ENCODE peak calls at places on chromosome 22, in six cellular contexts. One of them, this sample, is unnamed.

GRCh38 chr22:46641829-46642266 is 21.7 kb downstream of the GRAMD4 start:
- DNase-seq in OCI-LY7: no peak
- DNase-seq in esophagus squamous epithelium: no peak
- DNase-seq in IMR-90: peak; percentile 36
- DNase-seq in neural progenitor cell: no peak
- DNase-seq in hepatocyte: no peak
- DNase-seq in this sample: no peak

GRCh38 chr22:42418811-42419243 is 13.4 kb downstream of the NFAM1 start:
- DNase-seq in IMR-90: no peak
- DNase-seq in neural progenitor cell: no peak
- DNase-seq in OCI-LY7: no peak
- DNase-seq in hepatocyte: no peak
- DNase-seq in esophagus squamous epithelium: no peak
- DNase-seq in this sample: no peak

GRCh38 chr22:42270178-42270511 is 308 bp downstream of the TCF20 start:
- DNase-seq in OCI-LY7: no peak
- DNase-seq in esophagus squamous epithelium: no peak
- DNase-seq in neural progenitor cell: no peak
- DNase-seq in hepatocyte: no peak
- DNase-seq in IMR-90: no peak
- DNase-seq in this sample: peak; percentile 26

GRCh38 chr22:20237480-20238440 is 30.4 kb downstream of the RTN4R start:
- DNase-seq in neural progenitor cell: no peak
- DNase-seq in OCI-LY7: no peak
- DNase-seq in IMR-90: no peak
- DNase-seq in hepatocyte: no peak
- DNase-seq in esophagus squamous epithelium: no peak
- DNase-seq in this sample: no peak

GRCh38 chr22:35355744-35356420 is 25.0 kb upstream of the HMOX1 start:
- DNase-seq in esophagus squamous epithelium: no peak
- DNase-seq in IMR-90: peak; percentile 23
- DNase-seq in OCI-LY7: no peak
- DNase-seq in neural progenitor cell: no peak
- DNase-seq in hepatocyte: no peak
- DNase-seq in this sample: no peak

GRCh38 chr22:47047321-47048122 is 285.1 kb downstream of the TBC1D22A start:
- DNase-seq in IMR-90: no peak
- DNase-seq in hepatocyte: no peak
- DNase-seq in OCI-LY7: no peak
- DNase-seq in neural progenitor cell: no peak
- DNase-seq in esophagus squamous epithelium: no peak
- DNase-seq in this sample: no peak

GRCh38 chr22:48980409-48980808 is 847.3 kb downstream of the BRD1 start:
- DNase-seq in OCI-LY7: no peak
- DNase-seq in neural progenitor cell: no peak
- DNase-seq in IMR-90: no peak
- DNase-seq in esophagus squamous epithelium: no peak
- DNase-seq in hepatocyte: no peak
- DNase-seq in this sample: no peak

GRCh38 chr22:25896098-25896497 is 154.1 kb downstream of the MYO18B start:
- DNase-seq in IMR-90: no peak
- DNase-seq in hepatocyte: peak; percentile 13
- DNase-seq in esophagus squamous epithelium: no peak
- DNase-seq in neural progenitor cell: peak; percentile 16
- DNase-seq in OCI-LY7: peak; percentile 10
- DNase-seq in this sample: no peak

DNA sequence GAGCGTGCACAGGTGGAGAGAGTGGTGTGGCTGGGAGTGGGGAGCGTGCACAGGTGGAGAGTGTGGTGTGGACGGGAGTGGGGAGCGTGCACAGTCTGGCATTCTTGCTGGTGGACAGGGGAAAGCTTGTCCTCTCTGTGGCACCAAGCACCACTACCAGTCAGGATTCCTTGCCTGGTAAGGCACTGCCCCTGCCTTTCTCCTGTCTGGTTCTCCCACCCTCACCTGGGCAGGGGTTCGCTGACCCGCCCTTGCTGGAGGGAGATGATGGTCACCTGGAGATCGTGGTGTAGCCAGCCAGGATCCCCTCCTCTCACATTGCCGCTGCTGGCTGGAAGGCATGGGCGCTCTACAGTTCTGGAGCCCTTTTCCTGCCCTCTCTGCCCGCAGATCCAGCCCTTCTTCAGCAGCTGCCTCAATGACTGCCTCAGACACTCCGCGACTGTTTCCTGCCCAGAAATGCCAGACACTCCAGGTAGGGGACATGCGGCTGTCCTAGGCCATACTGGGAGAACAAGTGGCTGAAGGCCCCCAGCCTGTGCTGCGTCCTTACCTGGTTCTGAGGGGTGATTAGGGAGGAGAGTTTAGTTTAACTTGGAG is 16.7 kb downstream of the TMEM121B start:
- DNase-seq in hepatocyte: no peak
- DNase-seq in esophagus squamous epithelium: no peak
- DNase-seq in OCI-LY7: no peak
- DNase-seq in IMR-90: no peak
- DNase-seq in neural progenitor cell: no peak
- DNase-seq in this sample: no peak
- H3K27ac ChIP-seq in hepatocyte: no peak overlapping the region
- H3K27ac ChIP-seq in esophagus squamous epithelium: no peak overlapping the region
- H3K27ac ChIP-seq in OCI-LY7: no peak overlapping the region
- H3K27ac ChIP-seq in IMR-90: no peak overlapping the region
- H3K27ac ChIP-seq in neural progenitor cell: no peak overlapping the region
- H3K27ac ChIP-seq in this sample: no peak overlapping the region

GRCh38 chr22:39532215-39533071 is at the start of gene RPS19BP1:
- DNase-seq in IMR-90: peak; percentile 99
- DNase-seq in neural progenitor cell: peak; percentile 99
- DNase-seq in hepatocyte: peak; percentile 100
- DNase-seq in OCI-LY7: peak; percentile 100
- DNase-seq in esophagus squamous epithelium: peak; percentile 97
- DNase-seq in this sample: peak; percentile 93
- TF ChIP-seq CTCF in IMR-90: no peak
- TF ChIP-seq CTCF in neural progenitor cell: no peak
- TF ChIP-seq CTCF in hepatocyte: no peak
- TF ChIP-seq CTCF in OCI-LY7: no peak
- TF ChIP-seq CTCF in esophagus squamous epithelium: no peak
- TF ChIP-seq CTCF in this sample: no peak

GRCh38 chr22:28799834-28800307 is 498 bp downstream of the XBP1 start:
- DNase-seq in hepatocyte: peak; percentile 77
- DNase-seq in neural progenitor cell: peak; percentile 76
- DNase-seq in esophagus squamous epithelium: no peak
- DNase-seq in OCI-LY7: peak; percentile 24
- DNase-seq in IMR-90: peak; percentile 54
- DNase-seq in this sample: peak; percentile 41

GRCh38 chr22:28799125-28799833 is 1.1 kb downstream of the XBP1 start:
- DNase-seq in neural progenitor cell: peak; percentile 32
- DNase-seq in OCI-LY7: peak; percentile 27
- DNase-seq in esophagus squamous epithelium: no peak
- DNase-seq in IMR-90: peak; percentile 96
- DNase-seq in hepatocyte: peak; percentile 86
- DNase-seq in this sample: peak; percentile 81

GRCh38 chr22:28801845-28802594 is 1.7 kb upstream of the XBP1 start:
- DNase-seq in neural progenitor cell: no peak
- DNase-seq in IMR-90: no peak
- DNase-seq in esophagus squamous epithelium: no peak
- DNase-seq in OCI-LY7: peak; percentile 54
- DNase-seq in hepatocyte: no peak
- DNase-seq in this sample: no peak

GRCh38 chr22:28800308-28801041 is at the start of gene XBP1:
- DNase-seq in esophagus squamous epithelium: peak; percentile 58
- DNase-seq in IMR-90: peak; percentile 93
- DNase-seq in hepatocyte: peak; percentile 98
- DNase-seq in OCI-LY7: peak; percentile 89
- DNase-seq in neural progenitor cell: peak; percentile 98
- DNase-seq in this sample: peak; percentile 98

DNA sequence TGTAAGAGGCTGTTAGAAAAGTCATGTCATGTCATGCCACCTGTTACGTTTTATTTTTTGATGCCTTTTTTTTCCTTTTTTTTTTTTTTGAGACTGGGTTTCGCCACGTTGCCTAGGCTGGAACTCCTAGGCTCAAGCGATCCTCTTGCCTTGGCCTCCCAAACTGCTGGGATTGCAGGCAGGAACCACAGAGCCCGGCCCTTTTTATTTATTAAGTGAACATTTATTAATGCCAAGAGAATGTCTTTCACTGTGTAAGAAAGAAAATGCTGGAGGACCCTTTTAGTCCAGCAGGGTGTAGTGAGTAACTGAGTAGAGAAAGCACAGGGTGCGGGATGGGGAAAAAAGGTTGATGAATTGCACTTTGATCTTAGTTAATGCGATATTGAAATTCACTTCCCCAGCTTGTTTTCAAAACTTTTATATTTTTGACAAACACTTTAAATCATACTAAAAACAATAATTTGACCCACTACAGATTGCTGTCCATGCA is 2.3 kb upstream of the XBP1 start:
- DNase-seq in neural progenitor cell: no peak
- DNase-seq in hepatocyte: no peak
- DNase-seq in IMR-90: no peak
- DNase-seq in OCI-LY7: peak; percentile 35
- DNase-seq in esophagus squamous epithelium: no peak
- DNase-seq in this sample: no peak
- H3K27ac ChIP-seq in neural progenitor cell: no peak overlapping the region
- H3K27ac ChIP-seq in hepatocyte: peak overlapping the region; percentile 100
- H3K27ac ChIP-seq in IMR-90: no peak overlapping the region
- H3K27ac ChIP-seq in OCI-LY7: no peak overlapping the region
- H3K27ac ChIP-seq in esophagus squamous epithelium: peak overlapping the region; percentile 100
- H3K27ac ChIP-seq in this sample: peak overlapping the region; percentile 45

GRCh38 chr22:31150615-31151014 is 9.4 kb upstream of the RNF185 start:
- DNase-seq in neural progenitor cell: no peak
- DNase-seq in OCI-LY7: no peak
- DNase-seq in esophagus squamous epithelium: no peak
- DNase-seq in hepatocyte: no peak
- DNase-seq in IMR-90: no peak
- DNase-seq in this sample: no peak
- TF ChIP-seq CTCF in neural progenitor cell: peak; percentile 44
- TF ChIP-seq CTCF in OCI-LY7: peak; percentile 64
- TF ChIP-seq CTCF in esophagus squamous epithelium: no peak
- TF ChIP-seq CTCF in hepatocyte: peak; percentile 36
- TF ChIP-seq CTCF in IMR-90: peak; percentile 28
- TF ChIP-seq CTCF in this sample: no peak

DNA sequence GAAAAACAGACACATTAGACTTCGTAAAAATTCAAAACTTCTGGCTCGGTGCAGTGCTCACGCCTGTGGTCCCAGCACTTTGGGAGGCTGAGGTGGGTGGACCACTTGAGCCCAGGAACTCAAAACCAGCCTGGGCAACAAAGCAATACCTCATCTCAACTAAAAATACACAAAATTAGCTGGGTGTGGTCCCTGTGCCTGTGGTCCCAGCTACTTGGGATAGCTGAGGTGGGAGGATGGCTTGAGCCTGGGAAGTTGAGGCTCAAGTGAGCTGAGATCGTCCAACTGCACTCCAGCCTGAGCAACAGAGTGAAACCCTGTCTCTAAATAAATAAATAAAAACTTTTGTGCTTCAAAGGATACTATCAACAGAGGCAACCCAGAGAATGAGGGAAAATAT is 23.7 kb downstream of the YPEL1 start:
- DNase-seq in neural progenitor cell: no peak
- DNase-seq in esophagus squamous epithelium: no peak
- DNase-seq in OCI-LY7: no peak
- DNase-seq in hepatocyte: no peak
- DNase-seq in IMR-90: no peak
- DNase-seq in this sample: no peak
- H3K27ac ChIP-seq in neural progenitor cell: no peak overlapping the region
- H3K27ac ChIP-seq in esophagus squamous epithelium: no peak overlapping the region
- H3K27ac ChIP-seq in OCI-LY7: no peak overlapping the region
- H3K27ac ChIP-seq in hepatocyte: no peak overlapping the region
- H3K27ac ChIP-seq in IMR-90: no peak overlapping the region
- H3K27ac ChIP-seq in this sample: no peak overlapping the region

GRCh38 chr22:24809331-24809730 is 3.3 kb downstream of the SGSM1 start:
- DNase-seq in IMR-90: no peak
- DNase-seq in hepatocyte: no peak
- DNase-seq in neural progenitor cell: no peak
- DNase-seq in OCI-LY7: no peak
- DNase-seq in esophagus squamous epithelium: no peak
- DNase-seq in this sample: no peak

GRCh38 chr22:24806663-24807001 is 621 bp downstream of the SGSM1 start:
- DNase-seq in IMR-90: no peak
- DNase-seq in esophagus squamous epithelium: no peak
- DNase-seq in hepatocyte: peak; percentile 34
- DNase-seq in neural progenitor cell: peak; percentile 24
- DNase-seq in OCI-LY7: no peak
- DNase-seq in this sample: no peak

GRCh38 chr22:24803064-24803542 is 2.9 kb upstream of the SGSM1 start:
- DNase-seq in esophagus squamous epithelium: no peak
- DNase-seq in neural progenitor cell: peak; percentile 79
- DNase-seq in hepatocyte: peak; percentile 72
- DNase-seq in OCI-LY7: peak; percentile 36
- DNase-seq in IMR-90: peak; percentile 12
- DNase-seq in this sample: peak; percentile 37

GRCh38 chr22:24807284-24807950 is 1.4 kb downstream of the SGSM1 start:
- DNase-seq in IMR-90: no peak
- DNase-seq in OCI-LY7: no peak
- DNase-seq in neural progenitor cell: peak; percentile 38
- DNase-seq in esophagus squamous epithelium: no peak
- DNase-seq in hepatocyte: peak; percentile 47
- DNase-seq in this sample: no peak

DNA sequence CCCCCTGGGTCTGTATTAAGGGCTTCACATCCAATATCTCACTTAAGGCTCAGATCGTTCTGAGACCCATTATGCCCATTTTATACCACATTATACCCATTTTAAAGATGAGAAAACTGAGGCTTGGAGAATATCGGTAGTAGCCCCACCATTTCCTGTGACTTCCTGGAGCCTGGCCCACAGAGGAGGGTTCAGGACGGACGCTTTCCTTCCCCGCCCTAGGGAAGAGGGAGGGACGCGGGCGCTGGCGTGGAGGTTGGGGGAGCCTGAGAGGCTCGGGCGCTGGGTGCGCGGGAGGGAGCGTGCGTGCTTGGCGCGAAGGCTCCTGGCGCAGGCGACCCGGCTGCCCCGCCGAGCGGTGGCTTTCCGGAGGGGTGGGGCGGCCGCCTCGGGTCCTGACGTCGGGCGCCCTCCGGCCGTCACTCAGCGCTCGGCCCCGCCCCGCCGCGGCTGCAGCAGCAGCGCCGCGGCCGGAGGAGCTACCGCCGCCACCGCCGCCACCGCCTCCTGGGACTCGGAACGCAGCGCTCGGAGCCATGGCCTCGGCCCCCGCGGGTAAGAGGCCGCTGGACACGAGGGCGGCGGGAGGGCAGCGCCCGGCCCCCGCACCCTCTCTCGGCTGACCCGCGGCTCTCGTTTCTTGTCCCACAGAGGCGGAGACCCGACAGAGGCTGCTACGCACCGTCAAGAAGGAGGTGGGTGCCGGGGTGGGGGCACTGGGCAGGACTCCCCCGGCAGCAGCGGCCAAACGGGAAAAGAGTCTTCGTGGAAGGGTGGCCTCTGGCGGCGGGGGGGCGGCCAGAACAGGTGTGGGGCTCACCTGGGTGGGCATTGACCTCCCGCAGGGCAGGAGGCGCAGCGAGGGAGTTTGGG is at the start of gene SGSM1:
- DNase-seq in OCI-LY7: no peak
- DNase-seq in IMR-90: peak; percentile 27
- DNase-seq in neural progenitor cell: peak; percentile 96
- DNase-seq in esophagus squamous epithelium: no peak
- DNase-seq in hepatocyte: peak; percentile 94
- DNase-seq in this sample: peak; percentile 67
- TF ChIP-seq CTCF in OCI-LY7: no peak
- TF ChIP-seq CTCF in IMR-90: no peak
- TF ChIP-seq CTCF in neural progenitor cell: no peak
- TF ChIP-seq CTCF in esophagus squamous epithelium: no peak
- TF ChIP-seq CTCF in hepatocyte: no peak
- TF ChIP-seq CTCF in this sample: no peak

GRCh38 chr22:27801197-27801615 is 350 bp downstream of the MN1 start:
- DNase-seq in hepatocyte: peak; percentile 61
- DNase-seq in neural progenitor cell: peak; percentile 78
- DNase-seq in IMR-90: peak; percentile 41
- DNase-seq in esophagus squamous epithelium: no peak
- DNase-seq in OCI-LY7: no peak
- DNase-seq in this sample: peak; percentile 13
- H3K27ac ChIP-seq in hepatocyte: no peak overlapping the region
- H3K27ac ChIP-seq in neural progenitor cell: peak overlapping the region; percentile 17
- H3K27ac ChIP-seq in IMR-90: peak overlapping the region; percentile 85
- H3K27ac ChIP-seq in esophagus squamous epithelium: peak overlapping the region; percentile 89
- H3K27ac ChIP-seq in OCI-LY7: no peak overlapping the region
- H3K27ac ChIP-seq in this sample: peak overlapping the region; percentile 92

This sample was measured in RWPE1.